ENCODE peak calls at places on chromosome 9, in eight cellular contexts. One of them, this sample, is unnamed.

GRCh38 chr9:121463026-121463827 is 36.4 kb downstream of the GGTA1 start:
- DNase-seq in heart right ventricle: peak; percentile 73
- DNase-seq in right lobe of liver: peak; percentile 35
- DNase-seq in pancreas: peak; percentile 28
- DNase-seq in left lung: no peak
- DNase-seq in A549: peak; percentile 24
- DNase-seq in hepatocyte: peak; percentile 39
- DNase-seq in PC-3: peak; percentile 29
- DNase-seq in this sample: peak; percentile 74

GRCh38 chr9:137027369-137028012 is 546 bp downstream of the ABCA2 start:
- DNase-seq in pancreas: no peak
- DNase-seq in PC-3: peak; percentile 23
- DNase-seq in right lobe of liver: no peak
- DNase-seq in heart right ventricle: no peak
- DNase-seq in A549: no peak
- DNase-seq in hepatocyte: peak; percentile 64
- DNase-seq in left lung: no peak
- DNase-seq in this sample: no peak

GRCh38 chr9:35079041-35079425 is 709 bp downstream of the FANCG start:
- DNase-seq in right lobe of liver: no peak
- DNase-seq in A549: no peak
- DNase-seq in pancreas: no peak
- DNase-seq in heart right ventricle: no peak
- DNase-seq in left lung: no peak
- DNase-seq in hepatocyte: no peak
- DNase-seq in PC-3: no peak
- DNase-seq in this sample: no peak

GRCh38 chr9:137721479-137721878 is 102.7 kb downstream of the EHMT1 start:
- DNase-seq in right lobe of liver: no peak
- DNase-seq in heart right ventricle: no peak
- DNase-seq in hepatocyte: no peak
- DNase-seq in A549: no peak
- DNase-seq in left lung: no peak
- DNase-seq in PC-3: no peak
- DNase-seq in pancreas: no peak
- DNase-seq in this sample: no peak

GRCh38 chr9:73269430-73270101 is 117.9 kb downstream of the ANXA1 start:
- DNase-seq in A549: peak; percentile 3
- DNase-seq in right lobe of liver: no peak
- DNase-seq in left lung: no peak
- DNase-seq in hepatocyte: peak; percentile 53
- DNase-seq in pancreas: no peak
- DNase-seq in heart right ventricle: no peak
- DNase-seq in PC-3: peak; percentile 38
- DNase-seq in this sample: no peak

GRCh38 chr9:81391457-81391825 is 297.9 kb downstream of the TLE1 start:
- DNase-seq in PC-3: peak; percentile 40
- DNase-seq in left lung: no peak
- DNase-seq in pancreas: no peak
- DNase-seq in hepatocyte: no peak
- DNase-seq in A549: no peak
- DNase-seq in right lobe of liver: no peak
- DNase-seq in heart right ventricle: no peak
- DNase-seq in this sample: no peak

GRCh38 chr9:27499481-27499880 is 24.6 kb upstream of the IFNK start:
- DNase-seq in PC-3: peak; percentile 74
- DNase-seq in pancreas: no peak
- DNase-seq in hepatocyte: no peak
- DNase-seq in A549: peak; percentile 11
- DNase-seq in right lobe of liver: no peak
- DNase-seq in heart right ventricle: no peak
- DNase-seq in left lung: no peak
- DNase-seq in this sample: no peak

GRCh38 chr9:18438300-18438925 is 35.5 kb upstream of the ADAMTSL1 start:
- DNase-seq in A549: no peak
- DNase-seq in hepatocyte: peak; percentile 67
- DNase-seq in pancreas: no peak
- DNase-seq in PC-3: no peak
- DNase-seq in left lung: peak; percentile 64
- DNase-seq in right lobe of liver: peak; percentile 48
- DNase-seq in heart right ventricle: peak; percentile 51
- DNase-seq in this sample: peak; percentile 62

GRCh38 chr9:22100626-22101025 is 91.5 kb upstream of the CDKN2B start:
- DNase-seq in heart right ventricle: no peak
- DNase-seq in right lobe of liver: no peak
- DNase-seq in hepatocyte: no peak
- DNase-seq in A549: no peak
- DNase-seq in PC-3: no peak
- DNase-seq in left lung: no peak
- DNase-seq in pancreas: no peak
- DNase-seq in this sample: no peak

GRCh38 chr9:110659891-110660541 is 8.6 kb upstream of the MUSK start:
- DNase-seq in A549: no peak
- DNase-seq in pancreas: no peak
- DNase-seq in PC-3: peak; percentile 13
- DNase-seq in heart right ventricle: no peak
- DNase-seq in right lobe of liver: no peak
- DNase-seq in left lung: no peak
- DNase-seq in hepatocyte: no peak
- DNase-seq in this sample: no peak

GRCh38 chr9:111962021-111962420 is 65.4 kb downstream of the UGCG start:
- DNase-seq in PC-3: no peak
- DNase-seq in heart right ventricle: no peak
- DNase-seq in left lung: no peak
- DNase-seq in A549: no peak
- DNase-seq in right lobe of liver: no peak
- DNase-seq in pancreas: no peak
- DNase-seq in hepatocyte: no peak
- DNase-seq in this sample: no peak

GRCh38 chr9:134136997-134137302 is 1.1 kb downstream of the WDR5 start:
- DNase-seq in hepatocyte: no peak
- DNase-seq in A549: no peak
- DNase-seq in left lung: no peak
- DNase-seq in PC-3: peak; percentile 5
- DNase-seq in right lobe of liver: no peak
- DNase-seq in pancreas: no peak
- DNase-seq in heart right ventricle: no peak
- DNase-seq in this sample: no peak

GRCh38 chr9:111754800-111755199 is 39.9 kb downstream of the SHOC1 start:
- DNase-seq in heart right ventricle: no peak
- DNase-seq in pancreas: no peak
- DNase-seq in hepatocyte: no peak
- DNase-seq in PC-3: no peak
- DNase-seq in left lung: no peak
- DNase-seq in A549: no peak
- DNase-seq in right lobe of liver: no peak
- DNase-seq in this sample: no peak

GRCh38 chr9:111036946-111037743 is 1.1 kb downstream of the LPAR1 start:
- DNase-seq in heart right ventricle: no peak
- DNase-seq in A549: no peak
- DNase-seq in hepatocyte: peak; percentile 53
- DNase-seq in right lobe of liver: no peak
- DNase-seq in PC-3: peak; percentile 29
- DNase-seq in pancreas: no peak
- DNase-seq in left lung: no peak
- DNase-seq in this sample: no peak

GRCh38 chr9:81083062-81083461 is 606.3 kb downstream of the TLE1 start:
- DNase-seq in left lung: no peak
- DNase-seq in A549: no peak
- DNase-seq in hepatocyte: peak; percentile 60
- DNase-seq in PC-3: peak; percentile 37
- DNase-seq in heart right ventricle: no peak
- DNase-seq in pancreas: no peak
- DNase-seq in right lobe of liver: no peak
- DNase-seq in this sample: no peak

GRCh38 chr9:1702701-1703100 is 312.4 kb upstream of the SMARCA2 start:
- DNase-seq in PC-3: no peak
- DNase-seq in hepatocyte: no peak
- DNase-seq in right lobe of liver: no peak
- DNase-seq in A549: no peak
- DNase-seq in pancreas: no peak
- DNase-seq in left lung: no peak
- DNase-seq in heart right ventricle: no peak
- DNase-seq in this sample: no peak

GRCh38 chr9:6900440-6900883 is 142.7 kb downstream of the KDM4C start:
- DNase-seq in A549: no peak
- DNase-seq in right lobe of liver: no peak
- DNase-seq in left lung: no peak
- DNase-seq in heart right ventricle: no peak
- DNase-seq in hepatocyte: no peak
- DNase-seq in pancreas: no peak
- DNase-seq in PC-3: no peak
- DNase-seq in this sample: no peak

GRCh38 chr9:115531410-115532130 is 413.6 kb upstream of the TNC start:
- DNase-seq in A549: no peak
- DNase-seq in right lobe of liver: no peak
- DNase-seq in heart right ventricle: no peak
- DNase-seq in hepatocyte: no peak
- DNase-seq in pancreas: no peak
- DNase-seq in left lung: no peak
- DNase-seq in PC-3: no peak
- DNase-seq in this sample: no peak

GRCh38 chr9:31519011-31519410 is 865.4 kb upstream of the ACO1 start:
- DNase-seq in A549: no peak
- DNase-seq in heart right ventricle: no peak
- DNase-seq in pancreas: no peak
- DNase-seq in PC-3: no peak
- DNase-seq in right lobe of liver: no peak
- DNase-seq in left lung: no peak
- DNase-seq in hepatocyte: peak; percentile 39
- DNase-seq in this sample: no peak

GRCh38 chr9:88106492-88106891 is 31.8 kb downstream of the SPATA31C2 start:
- DNase-seq in A549: no peak
- DNase-seq in right lobe of liver: no peak
- DNase-seq in left lung: no peak
- DNase-seq in PC-3: peak; percentile 49
- DNase-seq in heart right ventricle: peak; percentile 13
- DNase-seq in hepatocyte: peak; percentile 59
- DNase-seq in pancreas: no peak
- DNase-seq in this sample: no peak

GRCh38 chr9:129910628-129911567 is 75.6 kb downstream of the USP20 start:
- DNase-seq in heart right ventricle: no peak
- DNase-seq in left lung: no peak
- DNase-seq in right lobe of liver: no peak
- DNase-seq in PC-3: peak; percentile 95
- DNase-seq in hepatocyte: peak; percentile 78
- DNase-seq in A549: peak; percentile 60
- DNase-seq in pancreas: no peak
- DNase-seq in this sample: no peak

GRCh38 chr9:108535526-108535925 is 320.3 kb downstream of the ACTL7B start:
- DNase-seq in heart right ventricle: no peak
- DNase-seq in right lobe of liver: no peak
- DNase-seq in left lung: no peak
- DNase-seq in hepatocyte: no peak
- DNase-seq in pancreas: no peak
- DNase-seq in A549: peak; percentile 27
- DNase-seq in PC-3: no peak
- DNase-seq in this sample: no peak
- TF ChIP-seq CTCF in heart right ventricle: peak; percentile 51
- TF ChIP-seq CTCF in right lobe of liver: peak; percentile 34
- TF ChIP-seq CTCF in left lung: peak; percentile 30
- TF ChIP-seq CTCF in hepatocyte: peak; percentile 27
- TF ChIP-seq CTCF in pancreas: no peak
- TF ChIP-seq CTCF in A549: peak; percentile 45
- TF ChIP-seq CTCF in PC-3: peak; percentile 54
- TF ChIP-seq CTCF in this sample: peak; percentile 44

DNA sequence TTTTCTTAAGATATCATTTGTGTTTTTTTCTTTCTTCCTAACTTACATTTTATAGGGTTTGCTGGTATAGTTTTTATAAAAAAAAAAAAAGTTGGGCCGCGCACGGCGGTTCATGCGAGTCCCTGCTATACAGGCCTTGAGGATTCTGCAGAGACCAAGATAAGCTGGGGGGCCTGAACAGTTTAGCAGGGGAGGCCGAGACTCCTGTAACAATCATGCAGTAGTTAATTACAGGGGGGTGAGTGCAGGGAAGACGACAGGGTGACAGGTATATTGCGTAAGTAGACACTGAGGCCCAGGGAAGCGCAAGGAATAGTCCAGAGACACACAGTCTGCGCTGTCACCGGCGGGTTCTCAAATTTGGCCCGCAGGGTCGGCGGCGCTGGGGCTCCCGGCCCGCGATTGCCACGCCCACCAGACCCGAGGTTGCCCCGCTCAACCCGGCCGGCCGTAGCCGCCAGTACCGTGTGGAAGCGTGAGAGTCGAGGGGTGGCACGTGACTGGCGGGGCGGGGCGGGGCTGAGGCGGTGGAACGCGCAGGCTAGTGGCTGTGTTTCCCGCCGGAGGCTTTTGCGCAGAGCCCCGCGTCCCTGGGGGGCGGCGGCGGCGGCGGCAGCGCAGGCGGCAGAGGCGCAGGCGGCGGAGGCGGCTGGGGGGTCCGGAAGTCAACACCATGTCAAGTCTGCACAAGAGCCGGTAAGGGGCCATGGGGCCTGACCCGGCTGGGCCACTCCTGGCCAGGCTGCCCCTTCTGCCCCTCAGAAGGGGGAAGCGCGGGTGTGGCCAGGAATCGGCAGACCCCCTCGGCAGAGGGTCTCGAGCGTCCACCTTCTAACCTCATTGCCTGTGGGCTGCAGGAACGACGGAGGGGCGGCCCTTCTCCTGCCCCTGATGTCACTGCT is at the start of gene TBC1D13:
- DNase-seq in left lung: peak; percentile 98
- DNase-seq in A549: peak; percentile 94
- DNase-seq in hepatocyte: peak; percentile 92
- DNase-seq in PC-3: peak; percentile 66
- DNase-seq in pancreas: peak; percentile 91
- DNase-seq in right lobe of liver: peak; percentile 90
- DNase-seq in heart right ventricle: peak; percentile 90
- DNase-seq in this sample: peak; percentile 96
- H3K27ac ChIP-seq in left lung: peak within 1 kb of the TSS; percentile 71
- H3K27ac ChIP-seq in A549: peak within 1 kb of the TSS; percentile 82
- H3K27ac ChIP-seq in hepatocyte: peak within 1 kb of the TSS; percentile 71
- H3K27ac ChIP-seq in PC-3: no peak within 1 kb of the TSS
- H3K27ac ChIP-seq in pancreas: peak within 1 kb of the TSS; percentile 78
- H3K27ac ChIP-seq in right lobe of liver: peak within 1 kb of the TSS; percentile 84
- H3K27ac ChIP-seq in heart right ventricle: peak within 1 kb of the TSS; percentile 91
- H3K27ac ChIP-seq in this sample: peak within 1 kb of the TSS; percentile 84

DNA sequence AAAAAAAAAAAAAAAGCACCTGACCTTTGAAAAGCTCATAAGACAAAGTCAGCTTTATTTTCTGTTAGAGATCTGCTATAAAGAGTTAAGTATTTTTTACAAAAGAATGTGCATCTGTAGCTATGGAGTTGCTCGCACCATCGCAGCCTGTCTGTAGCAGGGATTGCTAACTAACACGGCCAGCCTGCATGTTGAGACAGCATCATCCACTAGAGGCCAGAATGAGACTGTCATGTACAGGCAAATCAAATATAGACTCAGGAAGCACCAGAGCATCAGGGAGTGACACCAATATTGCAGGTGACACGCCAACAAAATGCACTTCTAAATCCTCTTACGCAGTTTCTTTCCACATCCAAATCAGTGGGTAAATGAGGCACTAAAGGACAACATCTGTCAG is 136.3 kb upstream of the RASEF start:
- DNase-seq in hepatocyte: peak; percentile 79
- DNase-seq in A549: peak; percentile 55
- DNase-seq in pancreas: peak; percentile 40
- DNase-seq in right lobe of liver: peak; percentile 40
- DNase-seq in left lung: no peak
- DNase-seq in heart right ventricle: peak; percentile 51
- DNase-seq in PC-3: peak; percentile 56
- DNase-seq in this sample: no peak
- TF ChIP-seq CTCF in hepatocyte: peak; percentile 71
- TF ChIP-seq CTCF in A549: peak; percentile 64
- TF ChIP-seq CTCF in pancreas: no peak
- TF ChIP-seq CTCF in right lobe of liver: peak; percentile 67
- TF ChIP-seq CTCF in left lung: no peak
- TF ChIP-seq CTCF in heart right ventricle: peak; percentile 77
- TF ChIP-seq CTCF in PC-3: peak; percentile 66
- TF ChIP-seq CTCF in this sample: peak; percentile 45

GRCh38 chr9:96009223-96009602 is 133.7 kb downstream of the ERCC6L2 start:
- DNase-seq in pancreas: no peak
- DNase-seq in PC-3: no peak
- DNase-seq in left lung: no peak
- DNase-seq in right lobe of liver: no peak
- DNase-seq in heart right ventricle: no peak
- DNase-seq in A549: no peak
- DNase-seq in hepatocyte: no peak
- DNase-seq in this sample: no peak
- H3K27ac ChIP-seq in pancreas: no peak overlapping the region
- H3K27ac ChIP-seq in PC-3: no peak overlapping the region
- H3K27ac ChIP-seq in left lung: no peak overlapping the region
- H3K27ac ChIP-seq in right lobe of liver: peak overlapping the region; percentile 47
- H3K27ac ChIP-seq in heart right ventricle: no peak overlapping the region
- H3K27ac ChIP-seq in A549: no peak overlapping the region
- H3K27ac ChIP-seq in hepatocyte: no peak overlapping the region
- H3K27ac ChIP-seq in this sample: no peak overlapping the region